ENCODE peak calls at places on chromosomes 16 and 17, in four cellular contexts. I, Y, W and F are unnamed samples.

GRCh38 chr16:67456383-67457140 is 24.4 kb downstream of the ATP6V0D1 start:
- DNase-seq in I (peak; percentile 56), Y (no peak), W (no peak), F (no peak)

GRCh38 chr17:31415004-31415454 is 23.6 kb downstream of the RAB11FIP4 start:
- DNase-seq in Y (no peak), W (no peak), I (no peak), F (no peak)

GRCh38 chr17:77728022-77728671 is 230.4 kb upstream of the TNRC6C start:
- DNase-seq in W (no peak), Y (no peak), I (peak; percentile 73), F (no peak)

GRCh38 chr17:8151641-8152111 is 528 bp downstream of the PER1 start:
- DNase-seq in Y (no peak), W (peak; percentile 42), I (peak; percentile 95), F (no peak)

GRCh38 chr16:89573826-89574680 is 1.5 kb upstream of the CPNE7 start:
- DNase-seq in W (no peak), I (no peak), Y (no peak), F (no peak)

GRCh38 chr17:38749222-38750043 is 1.3 kb upstream of the PCGF2 start:
- DNase-seq in W (no peak), I (peak; percentile 95), Y (no peak), F (no peak)

GRCh38 chr17:38557836-38558750 is 47.7 kb downstream of the SRCIN1 start:
- DNase-seq in Y (peak; percentile 83), W (peak; percentile 82), I (peak; percentile 89), F (peak; percentile 83)

GRCh38 chr17:17749921-17750320 is 68.7 kb downstream of the RAI1 start:
- DNase-seq in Y (peak; percentile 50), W (peak; percentile 34), I (peak; percentile 55), F (peak; percentile 81)

GRCh38 chr17:77726549-77726957 is 231.9 kb upstream of the TNRC6C start:
- DNase-seq in I (no peak), Y (no peak), W (no peak), F (no peak)

GRCh38 chr16:69601250-69601649 is 35.5 kb downstream of the NFAT5 start:
- DNase-seq in Y (no peak), W (no peak), I (no peak), F (no peak)

GRCh38 chr16:50719401-50720337 is 22.2 kb upstream of the CYLD start:
- DNase-seq in Y (no peak), I (no peak), W (no peak), F (no peak)

GRCh38 chr16:861446-861845 is 60.9 kb upstream of the GNG13 start:
- DNase-seq in Y (no peak), W (no peak), I (no peak), F (no peak)

GRCh38 chr17:31499771-31500554 is 108.5 kb downstream of the RAB11FIP4 start:
- DNase-seq in W (no peak), Y (no peak), I (peak; percentile 71), F (no peak)

GRCh38 chr17:83083368-83084201 is 4.2 kb downstream of the METRNL start:
- DNase-seq in I (no peak), Y (peak; percentile 86), W (no peak), F (no peak)

GRCh38 chr16:54879681-54880080 is 51.0 kb upstream of the IRX5 start:
- DNase-seq in W (no peak), Y (no peak), I (no peak), F (no peak)

GRCh38 chr16:14263011-14263410 is 191.9 kb downstream of the MRTFB start:
- DNase-seq in Y (no peak), W (no peak), I (no peak), F (no peak)

GRCh38 chr16:79150128-79150527 is 450.4 kb downstream of the MAF start:
- DNase-seq in W (no peak), Y (no peak), I (no peak), F (no peak)

GRCh38 chr17:48002208-48002919 is 31.5 kb downstream of the CDK5RAP3 start:
- DNase-seq in Y (no peak), I (no peak), W (no peak), F (no peak)

GRCh38 chr17:72687941-72688340 is 404.5 kb downstream of the SLC39A11 start:
- DNase-seq in W (no peak), Y (no peak), I (no peak), F (no peak)

GRCh38 chr16:2511128-2511785 is 2.5 kb upstream of the ATP6V0C start:
- DNase-seq in W (no peak), Y (no peak), I (peak; percentile 67), F (no peak)

GRCh38 chr17:73906896-73907600 is 262.8 kb upstream of the SDK2 start:
- DNase-seq in I (no peak), Y (no peak), W (no peak), F (no peak)

GRCh38 chr16:2166263-2167080 is 10.9 kb downstream of the TRAF7 start:
- DNase-seq in I (no peak), Y (no peak), W (no peak), F (no peak)

GRCh38 chr16:11329080-11329491 is 16.2 kb upstream of the RMI2 start:
- DNase-seq in Y (no peak), W (no peak), I (no peak), F (no peak)

GRCh38 chr17:34059423-34060220 is 195.5 kb upstream of the CCL2 start:
- DNase-seq in Y (no peak), W (no peak), I (no peak), F (no peak)

DNA sequence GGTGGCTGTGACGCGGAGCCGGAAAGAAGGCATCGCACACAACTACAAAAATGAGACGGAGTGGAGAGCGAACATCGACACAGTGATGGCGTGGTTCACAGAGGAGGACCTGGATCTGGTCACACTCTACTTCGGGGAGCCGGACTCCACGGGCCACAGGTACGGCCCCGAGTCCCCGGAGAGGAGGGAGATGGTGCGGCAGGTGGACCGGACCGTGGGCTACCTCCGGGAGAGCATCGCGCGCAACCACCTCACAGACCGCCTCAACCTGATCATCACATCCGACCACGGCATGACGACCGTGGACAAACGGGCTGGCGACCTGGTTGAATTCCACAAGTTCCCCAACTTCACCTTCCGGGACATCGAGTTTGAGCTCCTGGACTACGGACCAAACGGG is 4.4 kb downstream of the ENPP7 start:
- DNase-seq in I (no peak), W (no peak), Y (no peak), F (no peak)
- H3K4me3 ChIP-seq in I (no peak overlapping the region), W (no peak overlapping the region), Y (no peak overlapping the region), F (no peak overlapping the region)

DNA sequence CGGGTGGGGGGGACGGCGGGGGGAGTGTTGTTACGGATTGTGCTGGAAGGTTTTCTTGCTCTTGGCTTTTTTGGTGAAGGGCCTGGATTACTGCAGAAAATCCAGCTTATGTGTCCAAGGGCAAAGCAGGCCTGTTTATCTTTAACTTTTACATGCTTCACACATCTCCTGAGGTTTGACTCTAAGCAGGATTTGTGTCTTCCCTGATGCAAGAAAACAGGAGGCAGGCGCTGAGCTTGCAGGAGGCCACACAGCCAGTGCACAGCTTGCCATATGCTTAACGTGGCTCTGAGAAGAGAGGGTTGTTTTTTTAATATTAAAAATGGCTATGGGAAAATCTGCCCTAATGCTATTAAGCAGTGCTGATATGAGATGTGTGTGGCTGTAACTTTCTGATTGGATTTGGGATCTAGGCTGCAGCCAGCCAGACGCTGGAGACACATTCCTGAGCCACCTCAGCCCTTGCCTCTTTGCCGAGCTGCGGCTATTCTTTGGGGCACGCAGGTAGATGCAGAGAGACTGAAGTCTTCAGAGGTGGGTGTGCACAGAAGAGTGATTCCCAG is 20.4 kb upstream of the RPTOR start:
- DNase-seq in Y (no peak), I (no peak), W (no peak), F (no peak)
- H3K4me3 ChIP-seq in Y (no peak overlapping the region), I (no peak overlapping the region), W (no peak overlapping the region), F (no peak overlapping the region)

GRCh38 chr16:57285379-57285778 is 907 bp upstream of the PLLP start:
- DNase-seq in W (no peak), I (no peak), Y (no peak), F (no peak)
- H3K4me3 ChIP-seq in W (no peak overlapping the region), I (no peak overlapping the region), Y (peak overlapping the region; percentile 53), F (no peak overlapping the region)

GRCh38 chr16:8957509-8958157 is 6.1 kb downstream of the USP7 start:
- DNase-seq in Y (no peak), I (no peak), W (no peak), F (no peak)

GRCh38 chr16:8957061-8957392 is 6.7 kb downstream of the USP7 start:
- DNase-seq in Y (no peak), W (no peak), I (no peak), F (no peak)

GRCh38 chr16:8956265-8957060 is 7.2 kb downstream of the USP7 start:
- DNase-seq in I (no peak), Y (no peak), W (no peak), F (no peak)

GRCh38 chr16:8959921-8960787 is 3.6 kb downstream of the USP7 start:
- DNase-seq in Y (peak; percentile 36), I (no peak), W (no peak), F (no peak)

GRCh38 chr16:8958344-8958808 is 5.3 kb downstream of the USP7 start:
- DNase-seq in I (no peak), W (peak; percentile 25), Y (peak; percentile 31), F (peak; percentile 70)
- H3K4me3 ChIP-seq in I (peak overlapping the region; percentile 13), W (peak overlapping the region; percentile 36), Y (peak overlapping the region; percentile 12), F (peak overlapping the region; percentile 35)

DNA sequence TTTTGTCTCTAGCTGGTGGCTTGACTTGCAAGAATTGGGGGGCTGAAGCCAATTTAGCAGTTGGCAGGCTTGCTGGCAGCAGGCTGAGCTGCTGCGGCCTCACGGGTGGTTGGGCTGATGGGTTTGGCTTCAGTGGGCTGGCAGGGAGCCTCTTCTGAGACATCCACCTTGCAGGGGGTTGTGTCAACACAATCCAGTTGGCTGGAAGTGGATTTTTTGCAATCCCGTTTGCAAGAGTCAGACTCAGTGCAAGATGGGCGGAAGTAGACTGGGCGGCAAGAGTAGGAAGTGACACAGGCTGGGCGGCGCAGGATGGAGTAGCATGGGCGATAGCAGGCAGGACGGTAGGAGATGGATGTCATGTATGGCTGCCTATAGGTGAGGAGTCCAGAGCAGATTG is 1.5 kb downstream of the KRTAP16-1 start:
- DNase-seq in I (no peak), W (no peak), Y (no peak), F (no peak)
- H3K4me3 ChIP-seq in I (no peak overlapping the region), W (no peak overlapping the region), Y (no peak overlapping the region), F (no peak overlapping the region)

DNA sequence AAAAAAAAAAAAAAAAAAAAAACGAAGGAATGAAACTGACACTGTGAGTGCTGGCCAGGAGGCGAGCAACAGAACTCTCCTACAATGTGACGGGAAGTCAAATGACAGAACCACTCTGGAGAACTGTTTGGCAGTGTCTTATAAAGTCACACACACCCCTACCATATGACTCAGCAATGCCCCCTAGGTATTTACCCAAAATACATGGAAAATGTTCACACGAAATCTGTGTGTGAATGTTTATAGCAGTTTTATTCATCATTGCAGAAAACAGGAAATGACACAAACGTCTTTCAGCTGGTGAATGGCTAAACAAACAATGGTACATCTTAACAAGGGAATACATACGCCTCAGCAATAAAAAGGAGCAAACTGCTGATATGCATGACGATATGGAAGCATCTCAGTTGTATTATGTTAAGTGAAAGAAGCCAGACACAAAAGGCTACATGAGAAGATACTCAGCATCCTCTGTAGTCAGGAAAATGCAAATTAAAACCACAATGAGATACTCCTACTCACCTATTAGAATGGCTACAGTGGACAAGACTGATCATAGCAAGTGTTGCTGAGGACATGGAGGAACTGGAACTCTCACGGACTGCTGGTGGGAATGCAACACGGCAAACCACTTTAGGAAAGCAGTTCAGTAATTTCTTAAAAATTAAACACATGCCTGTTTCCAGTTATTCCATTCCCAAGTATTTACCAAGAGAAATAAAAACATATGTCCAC is 74.7 kb downstream of the TBC1D16 start:
- DNase-seq in W (no peak), Y (no peak), I (no peak), F (no peak)
- H3K4me3 ChIP-seq in W (no peak overlapping the region), Y (no peak overlapping the region), I (no peak overlapping the region), F (no peak overlapping the region)

GRCh38 chr17:4795168-4795567 is 796 bp upstream of the PSMB6 start:
- DNase-seq in Y (no peak), W (no peak), I (no peak), F (no peak)
- H3K4me3 ChIP-seq in Y (no peak overlapping the region), W (no peak overlapping the region), I (no peak overlapping the region), F (no peak overlapping the region)

GRCh38 chr17:32518856-32519768 is 32.3 kb downstream of the CDK5R1 start:
- DNase-seq in W (peak; percentile 27), Y (peak; percentile 71), I (peak; percentile 41), F (no peak)
- H3K4me3 ChIP-seq in W (peak overlapping the region; percentile 47), Y (peak overlapping the region; percentile 46), I (peak overlapping the region; percentile 65), F (peak overlapping the region; percentile 48)